ENCODE peak calls at places on chromosome 10, in four cellular contexts. P, B, Q and F are unnamed samples.

GRCh38 chr10:130809761-130810515 is 501.6 kb downstream of the TCERG1L start:
- DNase-seq in P (no peak), B (no peak), Q (no peak), F (peak)

GRCh38 chr10:99292159-99292558 is 37.0 kb upstream of the CNNM1 start:
- DNase-seq in P (peak), B (no peak), Q (no peak), F (no peak)

GRCh38 chr10:95837368-95837776 is 70.4 kb upstream of the CC2D2B start:
- DNase-seq in P (no peak), B (no peak), Q (no peak), F (no peak)

GRCh38 chr10:48958598-48959200 is 19.1 kb upstream of the LRRC18 start:
- DNase-seq in P (no peak), B (no peak), Q (no peak), F (no peak)

GRCh38 chr10:101282937-101283336 is 53.7 kb upstream of the LBX1 start:
- DNase-seq in P (no peak), B (no peak), Q (no peak), F (no peak)

GRCh38 chr10:65559369-65559768 is 1366.5 kb upstream of the LRRTM3 start:
- DNase-seq in P (no peak), B (no peak), Q (no peak), F (no peak)

GRCh38 chr10:68517188-68517587 is 10.1 kb downstream of the SLC25A16 start:
- DNase-seq in P (peak), B (no peak), Q (no peak), F (no peak)

GRCh38 chr10:111277685-111278084 is 200.9 kb downstream of the ADRA2A start:
- DNase-seq in P (no peak), B (no peak), Q (no peak), F (no peak)

GRCh38 chr10:23359692-23360380 is 15.2 kb upstream of the C10orf67 start:
- DNase-seq in P (no peak), B (no peak), Q (no peak), F (no peak)

GRCh38 chr10:23354630-23355343 is 10.2 kb upstream of the C10orf67 start:
- DNase-seq in P (no peak), B (no peak), Q (no peak), F (no peak)

GRCh38 chr10:23362069-23362830 is 17.7 kb upstream of the C10orf67 start:
- DNase-seq in P (no peak), B (no peak), Q (no peak), F (no peak)

GRCh38 chr10:23361665-23362064 is 17.1 kb upstream of the C10orf67 start:
- DNase-seq in P (no peak), B (no peak), Q (no peak), F (no peak)

DNA sequence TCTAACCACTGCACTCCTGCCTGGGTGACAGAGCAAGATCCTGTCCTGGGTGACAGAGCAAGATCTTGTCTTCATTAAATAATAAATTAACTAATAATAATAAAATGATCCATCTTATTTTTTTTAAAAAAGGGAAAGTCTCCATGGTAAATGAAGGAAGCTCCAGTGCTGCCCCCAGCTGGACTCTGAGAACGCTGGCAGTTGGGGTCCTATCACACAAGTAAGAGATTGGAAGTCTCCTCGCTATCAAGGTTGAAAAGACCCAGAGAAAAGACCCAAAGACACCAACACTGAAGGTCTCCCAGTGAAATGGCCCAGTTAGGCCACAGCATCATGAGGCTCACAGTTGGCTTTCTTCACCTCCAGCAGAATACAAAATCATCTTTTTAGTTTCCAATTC is 13.8 kb upstream of the C10orf67 start:
- DNase-seq in P (no peak), B (no peak), Q (no peak), F (no peak)
- TF ChIP-seq CTCF in P (peak), B (no peak), Q (no peak), F (no peak)

GRCh38 chr10:115829501-115830215 is 443.3 kb downstream of the GFRA1 start:
- DNase-seq in P (peak), B (no peak), Q (no peak), F (no peak)
- TF ChIP-seq CTCF in P (peak), B (no peak), Q (no peak), F (no peak)

DNA sequence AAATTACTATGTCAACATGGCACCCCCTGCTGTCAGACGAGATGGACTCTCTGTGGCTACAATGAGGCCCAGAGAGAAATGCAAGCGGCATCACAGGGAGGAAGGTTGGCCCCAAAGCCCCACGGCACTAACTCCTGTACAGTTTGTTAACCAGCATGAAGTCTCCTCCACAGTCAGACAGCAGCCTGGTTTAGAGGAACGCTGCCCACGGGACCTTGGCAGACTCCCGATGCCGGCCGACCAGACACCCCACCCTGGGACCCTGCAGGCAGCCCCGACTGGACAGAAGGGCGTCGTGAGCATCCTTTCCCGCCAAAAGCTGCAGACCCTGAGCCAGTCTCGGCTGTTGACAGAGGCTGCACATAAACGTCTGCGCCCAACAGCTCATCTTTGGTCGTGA is 158.8 kb downstream of the DIP2C start:
- DNase-seq in P (no peak), B (no peak), Q (no peak), F (no peak)
- TF ChIP-seq CTCF in P (no peak), B (no peak), Q (no peak), F (no peak)

GRCh38 chr10:28508304-28508925 is 24.5 kb upstream of the WAC start:
- DNase-seq in P (no peak), B (no peak), Q (no peak), F (no peak)

GRCh38 chr10:28497313-28498126 is 35.4 kb upstream of the WAC start:
- DNase-seq in P (no peak), B (no peak), Q (no peak), F (no peak)

GRCh38 chr10:28505359-28505959 is 27.5 kb upstream of the WAC start:
- DNase-seq in P (no peak), B (no peak), Q (no peak), F (no peak)

DNA sequence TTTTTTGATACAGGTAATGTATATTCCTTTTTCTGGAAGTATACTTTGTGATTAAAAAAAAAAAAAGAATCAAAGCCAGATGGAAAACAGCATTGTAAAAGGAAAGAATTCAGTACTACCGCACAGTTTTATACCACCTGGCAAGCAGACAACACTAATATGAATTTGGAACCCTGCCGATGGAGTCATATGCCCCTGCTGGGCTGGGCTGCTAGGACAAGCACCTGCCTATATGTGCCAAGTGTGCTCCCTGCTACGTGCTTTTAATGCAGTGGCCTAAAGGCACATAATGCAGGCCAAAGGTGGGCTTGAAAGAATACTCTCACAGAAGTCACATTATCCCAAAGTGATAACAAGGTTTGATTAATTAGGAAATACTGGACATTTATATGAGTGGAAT is 29.8 kb upstream of the WAC start:
- DNase-seq in P (no peak), B (no peak), Q (peak), F (peak)
- TF ChIP-seq CTCF in P (no peak), B (no peak), Q (no peak), F (no peak)

GRCh38 chr10:35327770-35328403 is 8.4 kb upstream of the CCNY start:
- DNase-seq in P (no peak), B (no peak), Q (no peak), F (no peak)
- TF ChIP-seq CTCF in P (no peak), B (no peak), Q (no peak), F (no peak)

DNA sequence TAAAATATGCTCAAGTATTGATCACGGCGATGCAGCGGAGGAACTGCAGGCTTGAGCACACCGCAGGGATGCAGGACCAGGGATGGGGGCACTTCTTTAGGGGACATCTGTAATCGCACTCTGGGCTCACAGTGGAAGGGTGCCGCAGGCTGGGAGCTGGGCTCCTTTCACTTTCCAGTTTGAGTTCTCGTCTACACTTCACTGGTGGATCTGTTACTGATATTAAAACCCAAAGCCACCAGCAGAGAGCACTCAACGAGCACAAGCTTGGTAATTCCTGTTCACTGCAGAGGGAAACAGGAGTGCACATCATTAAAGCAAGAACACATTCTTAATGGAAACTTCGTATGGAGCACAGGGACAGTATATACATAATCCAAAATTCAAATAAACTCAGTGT is 91.3 kb downstream of the PARD3 start:
- DNase-seq in P (peak), B (peak), Q (peak), F (no peak)
- TF ChIP-seq CTCF in P (peak), B (peak), Q (peak), F (no peak)

DNA sequence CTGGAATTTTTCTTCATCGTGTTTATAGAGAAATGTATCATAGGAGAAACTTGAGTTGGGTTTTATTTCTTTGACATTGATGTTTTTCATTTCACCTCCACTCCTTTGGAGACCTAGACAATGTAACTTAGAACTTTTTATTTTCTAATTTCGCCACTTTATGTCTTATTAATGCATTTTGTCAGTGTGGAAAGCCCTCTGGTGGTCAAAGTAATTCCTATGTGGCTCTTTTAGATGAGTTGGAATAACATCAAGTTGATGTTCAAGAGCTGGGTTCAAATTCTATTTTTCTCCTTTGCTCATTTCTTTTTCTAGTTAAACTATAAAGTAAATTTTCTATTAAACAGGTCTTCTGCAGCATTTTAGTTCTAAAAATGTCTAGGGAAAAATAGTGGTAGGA is 478.6 kb downstream of the LRMDA start:
- DNase-seq in P (peak), B (no peak), Q (no peak), F (no peak)
- TF ChIP-seq CTCF in P (peak), B (no peak), Q (peak), F (no peak)

DNA sequence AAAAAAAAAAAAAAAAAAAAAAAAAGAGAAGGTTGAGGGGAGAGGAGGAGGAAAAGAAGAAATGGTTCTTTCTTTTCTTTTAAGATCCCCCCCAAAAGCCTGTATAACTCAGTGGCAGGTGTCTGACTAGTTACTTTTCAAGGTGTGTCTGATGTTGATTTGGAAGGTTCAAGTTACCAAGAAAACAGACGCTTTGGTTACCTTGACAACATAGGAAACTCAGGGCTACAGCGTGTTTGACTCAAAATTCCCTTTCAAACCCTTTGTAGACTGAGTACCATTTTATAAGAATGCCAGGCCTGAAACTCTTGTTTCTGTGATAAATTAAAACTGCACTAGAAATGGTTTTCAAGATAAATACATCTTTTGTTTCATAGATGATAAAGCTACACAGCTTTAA is 286.8 kb downstream of the SKIDA1 start:
- DNase-seq in P (no peak), B (no peak), Q (no peak), F (no peak)
- TF ChIP-seq CTCF in P (no peak), B (no peak), Q (no peak), F (no peak)

DNA sequence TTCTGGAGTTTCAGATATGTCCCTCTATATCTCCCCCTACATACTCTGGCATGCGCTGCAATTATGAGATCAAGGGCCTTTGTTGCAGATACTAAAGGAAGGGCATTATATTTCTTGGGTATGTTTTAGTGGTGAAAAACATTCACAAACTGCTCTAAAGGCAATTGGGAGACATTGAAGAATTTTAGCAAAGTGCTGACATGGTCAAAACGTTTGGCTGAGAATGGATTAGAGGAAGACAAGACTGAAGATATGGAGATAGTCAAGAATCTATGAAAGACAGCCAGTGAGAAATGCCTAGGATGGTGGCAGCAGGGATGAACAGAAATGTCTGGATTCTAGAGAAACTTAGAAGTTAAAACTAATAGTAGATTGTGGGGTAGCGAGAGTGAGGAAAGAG is 104.5 kb upstream of the CABCOCO1 start:
- DNase-seq in P (no peak), B (no peak), Q (no peak), F (no peak)
- TF ChIP-seq CTCF in P (no peak), B (no peak), Q (no peak), F (no peak)